ENCODE peak calls at places on chromosomes 11 and 22, in ten cellular contexts. One of them, this sample, is unnamed.
A peak's percentile ranks its signal among the peaks of the same experiment; 100 is the strongest.

GRCh38 chr11:65428578-65429068 is 6.0 kb downstream of the NEAT1 start:
- DNase-seq in osteocyte: no peak
- DNase-seq in T-cell: no peak
- DNase-seq in GM12865: peak; percentile 71
- DNase-seq in mucosa of descending colon: peak; percentile 49
- DNase-seq in BE2C: no peak
- DNase-seq in transverse colon: peak; percentile 73
- DNase-seq in bronchial epithelial cell: peak; percentile 51
- DNase-seq in fibroblast of the aortic adventitia: peak; percentile 82
- DNase-seq in hypothalamus: no peak
- DNase-seq in this sample: peak; percentile 43

GRCh38 chr11:93729129-93729616 is 12.1 kb downstream of the TAF1D start:
- DNase-seq in transverse colon: no peak
- DNase-seq in T-cell: no peak
- DNase-seq in hypothalamus: no peak
- DNase-seq in mucosa of descending colon: no peak
- DNase-seq in osteocyte: no peak
- DNase-seq in bronchial epithelial cell: no peak
- DNase-seq in GM12865: peak; percentile 48
- DNase-seq in fibroblast of the aortic adventitia: no peak
- DNase-seq in BE2C: no peak
- DNase-seq in this sample: no peak

GRCh38 chr11:58199271-58199670 is 4.7 kb downstream of the OR1S2 start:
- DNase-seq in bronchial epithelial cell: no peak
- DNase-seq in mucosa of descending colon: no peak
- DNase-seq in BE2C: no peak
- DNase-seq in T-cell: no peak
- DNase-seq in hypothalamus: no peak
- DNase-seq in fibroblast of the aortic adventitia: no peak
- DNase-seq in osteocyte: no peak
- DNase-seq in GM12865: no peak
- DNase-seq in transverse colon: no peak
- DNase-seq in this sample: no peak

GRCh38 chr11:76781046-76781801 is 1.9 kb upstream of the TSKU start:
- DNase-seq in GM12865: no peak
- DNase-seq in BE2C: no peak
- DNase-seq in bronchial epithelial cell: no peak
- DNase-seq in transverse colon: peak; percentile 75
- DNase-seq in fibroblast of the aortic adventitia: no peak
- DNase-seq in hypothalamus: no peak
- DNase-seq in T-cell: no peak
- DNase-seq in osteocyte: no peak
- DNase-seq in mucosa of descending colon: peak; percentile 73
- DNase-seq in this sample: no peak

GRCh38 chr22:25091449-25091848 is 108.2 kb upstream of the CRYBB3 start:
- DNase-seq in osteocyte: no peak
- DNase-seq in transverse colon: no peak
- DNase-seq in bronchial epithelial cell: peak; percentile 28
- DNase-seq in T-cell: no peak
- DNase-seq in BE2C: no peak
- DNase-seq in mucosa of descending colon: no peak
- DNase-seq in fibroblast of the aortic adventitia: no peak
- DNase-seq in hypothalamus: no peak
- DNase-seq in GM12865: no peak
- DNase-seq in this sample: no peak

GRCh38 chr11:67195971-67196418 is 70.3 kb upstream of the GRK2 start:
- DNase-seq in fibroblast of the aortic adventitia: peak; percentile 80
- DNase-seq in BE2C: no peak
- DNase-seq in mucosa of descending colon: no peak
- DNase-seq in GM12865: no peak
- DNase-seq in osteocyte: no peak
- DNase-seq in transverse colon: peak; percentile 10
- DNase-seq in hypothalamus: no peak
- DNase-seq in bronchial epithelial cell: no peak
- DNase-seq in T-cell: no peak
- DNase-seq in this sample: no peak

GRCh38 chr11:122309262-122309925 is 193.4 kb upstream of the BLID start:
- DNase-seq in T-cell: no peak
- DNase-seq in fibroblast of the aortic adventitia: peak; percentile 49
- DNase-seq in BE2C: no peak
- DNase-seq in GM12865: no peak
- DNase-seq in bronchial epithelial cell: no peak
- DNase-seq in mucosa of descending colon: no peak
- DNase-seq in osteocyte: no peak
- DNase-seq in hypothalamus: peak; percentile 43
- DNase-seq in transverse colon: no peak
- DNase-seq in this sample: no peak

GRCh38 chr11:26470992-26471391 is 101.1 kb downstream of the MUC15 start:
- DNase-seq in BE2C: no peak
- DNase-seq in fibroblast of the aortic adventitia: no peak
- DNase-seq in T-cell: no peak
- DNase-seq in hypothalamus: no peak
- DNase-seq in bronchial epithelial cell: no peak
- DNase-seq in mucosa of descending colon: no peak
- DNase-seq in GM12865: no peak
- DNase-seq in osteocyte: no peak
- DNase-seq in transverse colon: no peak
- DNase-seq in this sample: no peak

GRCh38 chr11:79676396-79676795 is 235.6 kb upstream of the TENM4 start:
- DNase-seq in GM12865: no peak
- DNase-seq in transverse colon: no peak
- DNase-seq in T-cell: no peak
- DNase-seq in fibroblast of the aortic adventitia: no peak
- DNase-seq in mucosa of descending colon: no peak
- DNase-seq in BE2C: no peak
- DNase-seq in hypothalamus: no peak
- DNase-seq in bronchial epithelial cell: peak; percentile 50
- DNase-seq in osteocyte: no peak
- DNase-seq in this sample: no peak